ENCODE peak calls at places on chromosomes 2 and 18, in four cellular contexts. Z is fibroblast of lung, T is heart right ventricle, U is RWPE2. A is an unnamed sample. For H3K4me1, the result is how much of the 10 kb centered on the place peaks cover.

GRCh38 chr2:16613475-16613874 is 52.2 kb downstream of the CYRIA start:
- DNase-seq in Z (peak), T (no peak), U (no peak), A (peak)

GRCh38 chr2:134985061-134985460 is 62.2 kb downstream of the MAP3K19 start:
- DNase-seq in U (no peak), Z (no peak), T (no peak), A (no peak)

GRCh38 chr18:23971656-23972230 is 42.8 kb upstream of the TTC39C start:
- DNase-seq in Z (peak), U (no peak), T (no peak), A (no peak)

GRCh38 chr18:73661457-73661856 is 486.2 kb downstream of the FBXO15 start:
- DNase-seq in T (no peak), U (no peak), Z (no peak), A (no peak)

GRCh38 chr2:129936334-129936934 is 43.0 kb upstream of the RAB6C start:
- DNase-seq in T (no peak), Z (no peak), U (no peak), A (peak)

GRCh38 chr2:38178142-38178541 is 102.2 kb upstream of the CYP1B1 start:
- DNase-seq in Z (peak), T (no peak), U (no peak), A (peak)

GRCh38 chr2:187169108-187169713 is 278.8 kb downstream of the CALCRL start:
- DNase-seq in U (no peak), Z (no peak), T (no peak), A (peak)

GRCh38 chr2:195660265-195660890 is 3.4 kb downstream of the SLC39A10 start:
- DNase-seq in U (no peak), Z (peak), T (no peak), A (peak)

GRCh38 chr2:211598238-211598637 is 940.4 kb downstream of the ERBB4 start:
- DNase-seq in Z (peak), T (no peak), U (no peak), A (peak)

GRCh38 chr2:72712977-72713376 is 112.9 kb downstream of the EXOC6B start:
- DNase-seq in Z (no peak), T (no peak), U (no peak), A (no peak)

GRCh38 chr2:69253893-69254292 is 133.1 kb downstream of the GFPT1 start:
- DNase-seq in U (peak), Z (peak), T (no peak), A (no peak)

DNA sequence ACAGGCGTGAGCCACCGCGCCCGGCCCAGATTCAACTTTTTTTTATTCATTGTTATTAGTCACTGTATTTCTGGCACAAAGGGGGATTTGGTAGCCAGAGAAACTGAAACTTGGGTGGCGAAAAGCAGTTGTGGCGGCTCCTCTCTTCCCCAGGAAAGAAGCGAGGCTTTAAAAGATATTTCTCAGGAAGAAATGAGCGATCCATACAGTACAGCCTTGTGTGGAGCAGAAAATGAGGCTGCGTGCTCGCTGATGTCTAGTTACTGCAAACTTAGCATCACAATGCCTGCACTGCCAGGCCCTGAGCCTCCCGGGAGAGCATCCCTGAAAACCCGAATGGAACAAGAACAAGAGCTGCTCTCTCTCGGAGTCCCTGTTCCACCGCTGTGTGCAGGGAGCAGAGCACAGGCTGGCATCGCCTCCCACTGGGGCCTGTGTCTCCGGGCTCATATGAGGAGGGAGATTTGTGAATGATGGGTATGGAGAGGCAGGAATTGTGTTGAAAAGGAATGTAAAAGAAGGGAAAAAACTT is 234.0 kb downstream of the ZNF516 start:
- DNase-seq in U (no peak), Z (no peak), T (no peak), A (no peak)
- H3K4me1 ChIP-seq in U (under half), Z (under half), T (under half), A (under half)

GRCh38 chr2:68222287-68222686 is 30.0 kb downstream of the PPP3R1 start:
- DNase-seq in T (no peak), U (no peak), Z (no peak), A (no peak)
- H3K4me1 ChIP-seq in T (under half), U (under half), Z (under half), A (under half)

GRCh38 chr2:127080941-127081769 is 25.8 kb downstream of the BIN1 start:
- DNase-seq in T (no peak), Z (peak), U (no peak), A (no peak)
- H3K4me1 ChIP-seq in T (under half), Z (under half), U (under half), A (half or more)

DNA sequence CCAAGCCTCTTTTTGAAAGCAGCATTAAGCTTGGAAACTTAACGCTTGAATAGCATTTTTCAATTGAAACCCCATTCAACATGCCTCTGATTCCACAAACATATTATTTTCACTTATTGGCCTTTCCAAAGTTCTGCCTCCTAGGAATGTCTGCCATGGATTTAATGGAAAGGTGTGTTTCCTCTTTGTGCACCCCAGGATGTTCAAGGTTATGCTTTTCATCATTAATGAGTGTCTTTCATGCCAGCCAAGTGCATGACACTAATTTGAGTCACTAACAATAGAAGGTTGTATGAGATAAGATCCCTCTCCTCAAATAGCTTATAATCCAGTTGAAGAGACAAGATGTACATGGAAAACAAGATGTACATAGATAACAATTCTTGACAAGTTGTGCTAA is 84.7 kb downstream of the ALPK2 start:
- DNase-seq in T (no peak), U (no peak), Z (no peak), A (no peak)
- H3K4me1 ChIP-seq in T (under half), U (under half), Z (under half), A (under half)

DNA sequence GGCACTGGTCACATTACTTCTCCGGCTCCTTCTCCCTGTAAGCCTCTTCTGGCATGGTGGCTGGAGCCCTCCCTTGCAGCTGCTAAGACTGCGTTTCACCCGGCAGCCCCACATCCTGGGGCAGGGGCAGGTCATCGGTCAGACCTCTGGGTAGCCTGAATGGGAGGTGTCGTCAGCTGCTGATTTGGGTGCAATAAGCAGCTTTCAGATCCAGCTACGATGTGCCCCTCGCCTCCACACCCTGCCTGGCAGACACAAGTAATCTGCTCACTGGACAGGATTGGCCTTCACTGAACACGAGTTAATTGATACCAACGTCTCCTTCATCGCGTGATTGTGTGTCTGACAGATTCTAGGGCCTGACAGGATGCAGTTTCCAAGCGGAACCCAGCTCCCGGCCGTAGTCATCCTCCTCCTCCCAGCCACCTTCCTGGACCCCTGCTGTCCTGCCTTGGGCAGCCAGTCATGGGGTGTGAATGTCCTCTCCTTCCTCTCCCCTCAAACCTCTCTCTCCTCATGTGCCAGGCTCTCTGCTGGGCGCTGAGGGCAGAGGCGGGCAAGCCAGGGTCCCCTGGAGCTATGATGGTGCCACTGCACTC is 18.9 kb upstream of the PDIA6 start:
- DNase-seq in T (no peak), U (no peak), Z (no peak), A (no peak)
- H3K4me1 ChIP-seq in T (under half), U (under half), Z (under half), A (under half)

GRCh38 chr2:12037301-12037700 is 290.9 kb downstream of the LPIN1 start:
- DNase-seq in U (no peak), T (no peak), Z (no peak), A (no peak)
- H3K4me1 ChIP-seq in U (under half), T (under half), Z (under half), A (under half)

GRCh38 chr2:1369905-1370304 is 43.4 kb upstream of the TPO start:
- DNase-seq in U (no peak), T (no peak), Z (no peak), A (no peak)
- H3K4me1 ChIP-seq in U (under half), T (under half), Z (under half), A (under half)

DNA sequence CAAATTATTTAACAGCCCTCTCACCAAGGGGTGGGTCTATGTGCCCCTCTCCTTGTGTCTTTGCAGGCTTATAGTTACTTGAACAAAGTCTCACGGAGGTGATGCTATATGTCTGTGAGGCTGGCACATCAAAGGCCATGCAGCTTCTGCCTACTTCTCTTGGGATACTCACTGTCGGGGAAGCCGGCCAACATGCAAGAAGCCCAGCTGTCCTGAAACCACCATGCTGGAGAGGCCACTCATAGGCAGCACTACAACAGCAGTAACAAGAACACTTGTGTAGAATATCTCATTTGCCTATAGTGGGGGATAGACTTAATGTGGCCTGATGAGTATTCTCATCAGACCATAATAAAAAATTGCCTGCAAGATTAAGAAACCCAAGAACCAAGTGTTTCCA is 233.7 kb upstream of the NCKAP5 start:
- DNase-seq in Z (no peak), T (no peak), U (no peak), A (no peak)
- H3K4me1 ChIP-seq in Z (under half), T (under half), U (under half), A (under half)